ENCODE peak calls at places on chromosomes 12 and 14, in four cellular contexts. X, H, I and F are unnamed samples.

GRCh38 chr14:31059152-31059924 is 33.2 kb upstream of the STRN3 start:
- DNase-seq in X (no peak), H (no peak), I (no peak), F (no peak)

GRCh38 chr14:83556746-83557460 is 1973.0 kb upstream of the FLRT2 start:
- DNase-seq in X (no peak), H (no peak), I (no peak), F (no peak)

GRCh38 chr12:53595212-53595611 is 31.0 kb downstream of the ATF7 start:
- DNase-seq in X (no peak), H (no peak), I (no peak), F (no peak)

GRCh38 chr12:7837366-7837765 is 35.3 kb downstream of the SLC2A14 start:
- DNase-seq in X (peak; percentile 64), H (no peak), I (no peak), F (no peak)

GRCh38 chr14:90968025-90968424 is 92.4 kb downstream of the RPS6KA5 start:
- DNase-seq in X (no peak), H (no peak), I (no peak), F (no peak)

GRCh38 chr12:1533205-1533601 is 61.2 kb downstream of the FBXL14 start:
- DNase-seq in X (peak; percentile 9), H (no peak), I (no peak), F (no peak)

GRCh38 chr12:93847517-93848452 is 170.6 kb downstream of the CRADD start:
- DNase-seq in X (no peak), H (no peak), I (no peak), F (no peak)

GRCh38 chr12:31999692-32000091 is 40.5 kb downstream of the RESF1 start:
- DNase-seq in X (no peak), H (no peak), I (no peak), F (no peak)

GRCh38 chr12:120844297-120844696 is 59.9 kb downstream of the SPPL3 start:
- DNase-seq in X (no peak), H (no peak), I (no peak), F (no peak)

GRCh38 chr14:21526672-21527319 is 650 bp upstream of the SALL2 start:
- DNase-seq in X (no peak), H (peak; percentile 47), I (no peak), F (no peak)

GRCh38 chr14:50373959-50374358 is 22.7 kb downstream of the CDKL1 start:
- DNase-seq in X (no peak), H (no peak), I (no peak), F (no peak)

GRCh38 chr12:56431850-56432249 is 17.4 kb downstream of the TIMELESS start:
- DNase-seq in X (no peak), H (no peak), I (no peak), F (no peak)

GRCh38 chr14:42665083-42665482 is 1058.4 kb downstream of the LRFN5 start:
- DNase-seq in X (no peak), H (no peak), I (no peak), F (no peak)

GRCh38 chr12:75259170-75259569 is 49.5 kb upstream of the KCNC2 start:
- DNase-seq in X (no peak), H (no peak), I (no peak), F (no peak)

GRCh38 chr12:27032679-27033078 is 10.3 kb downstream of the MED21 start:
- DNase-seq in X (no peak), H (no peak), I (no peak), F (no peak)

GRCh38 chr12:50271724-50272247 is 11.5 kb downstream of the LIMA1 start:
- DNase-seq in X (no peak), H (no peak), I (no peak), F (no peak)

GRCh38 chr12:46942579-46942978 is 116.8 kb upstream of the SLC38A4 start:
- DNase-seq in X (no peak), H (no peak), I (no peak), F (no peak)

GRCh38 chr14:62097072-62097471 is 334.9 kb downstream of the SNAPC1 start:
- DNase-seq in X (no peak), H (no peak), I (no peak), F (no peak)

GRCh38 chr14:55180434-55180833 is 11.0 kb downstream of the DLGAP5 start:
- DNase-seq in X (no peak), H (no peak), I (no peak), F (no peak)

GRCh38 chr12:57491393-57492280 is 3.8 kb downstream of the MARS1 start:
- DNase-seq in X (no peak), H (no peak), I (no peak), F (no peak)

GRCh38 chr14:70891741-70892140 is 15.5 kb upstream of the PCNX1 start:
- DNase-seq in X (no peak), H (no peak), I (no peak), F (no peak)

GRCh38 chr12:95182868-95183415 is 34.3 kb downstream of the FGD6 start:
- DNase-seq in X (no peak), H (no peak), I (no peak), F (no peak)

GRCh38 chr12:132555686-132556085 is 54.7 kb downstream of the LRCOL1 start:
- DNase-seq in X (no peak), H (no peak), I (no peak), F (no peak)

GRCh38 chr14:76304536-76305473 is 71.1 kb upstream of the ESRRB start:
- DNase-seq in X (no peak), H (no peak), I (no peak), F (no peak)

GRCh38 chr14:76997257-76997970 is 31.1 kb downstream of the IRF2BPL start:
- DNase-seq in X (no peak), H (no peak), I (no peak), F (no peak)

GRCh38 chr12:124498870-124499753 is 68.3 kb downstream of the NCOR2 start:
- DNase-seq in X (no peak), H (no peak), I (no peak), F (no peak)

GRCh38 chr12:88418856-88419497 is 161.3 kb downstream of the KITLG start:
- DNase-seq in X (no peak), H (no peak), I (no peak), F (no peak)

GRCh38 chr12:87382959-87383591 is 646.1 kb downstream of the C12orf50 start:
- DNase-seq in X (no peak), H (no peak), I (no peak), F (no peak)

GRCh38 chr14:86858043-86858442 is 1134.9 kb downstream of the GALC start:
- DNase-seq in X (no peak), H (no peak), I (no peak), F (no peak)

GRCh38 chr12:129332286-129332685 is 479.0 kb downstream of the GLT1D1 start:
- DNase-seq in X (no peak), H (no peak), I (no peak), F (no peak)

GRCh38 chr12:20641127-20641526 is 54.0 kb upstream of the SLCO1C1 start:
- DNase-seq in X (no peak), H (no peak), I (no peak), F (no peak)

GRCh38 chr14:36442824-36443241 is 77.2 kb downstream of the NKX2-1 start:
- DNase-seq in X (no peak), H (no peak), I (no peak), F (no peak)

GRCh38 chr12:51922762-51923505 is 15.6 kb downstream of the ACVRL1 start:
- DNase-seq in X (peak; percentile 87), H (no peak), I (peak; percentile 81), F (no peak)

GRCh38 chr12:684416-684815 is 21.2 kb upstream of the NINJ2 start:
- DNase-seq in X (no peak), H (no peak), I (no peak), F (no peak)

GRCh38 chr12:54383041-54383609 is 1.4 kb downstream of the ZNF385A start:
- DNase-seq in X (no peak), H (no peak), I (no peak), F (no peak)

GRCh38 chr14:104201063-104201462 is 62.7 kb downstream of the KIF26A start:
- DNase-seq in X (no peak), H (no peak), I (no peak), F (no peak)

GRCh38 chr12:10501031-10501430 is 4.7 kb upstream of the EIF2S3B start:
- DNase-seq in X (no peak), H (no peak), I (no peak), F (no peak)

GRCh38 chr12:123715151-123715676 is 3.1 kb downstream of the ATP6V0A2 start:
- DNase-seq in X (no peak), H (no peak), I (no peak), F (no peak)

GRCh38 chr14:54472291-54472690 is 16.5 kb downstream of the GMFB start:
- DNase-seq in X (no peak), H (no peak), I (no peak), F (no peak)